ENCODE peak calls at places on chromosome 14, in eight cellular contexts. One of them, this sample, is unnamed.

GRCh38 chr14:64478634-64479250 is 13.4 kb downstream of the AKAP5 start:
- DNase-seq in tibial nerve: no peak
- DNase-seq in activated T-helper 1 cell treated with Interleukin-2 at 50 U/mL for 16 hours: no peak
- DNase-seq in activated CD4-positive, alpha-beta memory T cell treated with anti-CD3 and anti-CD28 coated beads for 36 hours: no peak
- DNase-seq in gastrocnemius medialis: no peak
- DNase-seq in aorta: no peak
- DNase-seq in KG1: peak
- DNase-seq in activated T-cell treated with anti-CD3 and anti-CD28 coated beads, Interleukin-2, amount 50 U/mL, for 48 hours: no peak
- DNase-seq in this sample: no peak

GRCh38 chr14:99758121-99758871 is 34.9 kb upstream of the EML1 start:
- DNase-seq in aorta: peak
- DNase-seq in KG1: no peak
- DNase-seq in tibial nerve: no peak
- DNase-seq in activated T-helper 1 cell treated with Interleukin-2 at 50 U/mL for 16 hours: no peak
- DNase-seq in gastrocnemius medialis: no peak
- DNase-seq in activated T-cell treated with anti-CD3 and anti-CD28 coated beads, Interleukin-2, amount 50 U/mL, for 48 hours: no peak
- DNase-seq in activated CD4-positive, alpha-beta memory T cell treated with anti-CD3 and anti-CD28 coated beads for 36 hours: peak
- DNase-seq in this sample: no peak

GRCh38 chr14:95300697-95301526 is 18.8 kb downstream of the CLMN start:
- DNase-seq in tibial nerve: no peak
- DNase-seq in activated T-helper 1 cell treated with Interleukin-2 at 50 U/mL for 16 hours: no peak
- DNase-seq in activated CD4-positive, alpha-beta memory T cell treated with anti-CD3 and anti-CD28 coated beads for 36 hours: no peak
- DNase-seq in KG1: no peak
- DNase-seq in gastrocnemius medialis: no peak
- DNase-seq in aorta: no peak
- DNase-seq in activated T-cell treated with anti-CD3 and anti-CD28 coated beads, Interleukin-2, amount 50 U/mL, for 48 hours: no peak
- DNase-seq in this sample: no peak

GRCh38 chr14:104799657-104800599 is 973 bp upstream of the ZBTB42 start:
- DNase-seq in activated T-helper 1 cell treated with Interleukin-2 at 50 U/mL for 16 hours: peak
- DNase-seq in aorta: peak
- DNase-seq in KG1: no peak
- DNase-seq in tibial nerve: peak
- DNase-seq in activated T-cell treated with anti-CD3 and anti-CD28 coated beads, Interleukin-2, amount 50 U/mL, for 48 hours: peak
- DNase-seq in activated CD4-positive, alpha-beta memory T cell treated with anti-CD3 and anti-CD28 coated beads for 36 hours: peak
- DNase-seq in gastrocnemius medialis: peak
- DNase-seq in this sample: peak

GRCh38 chr14:31291210-31291609 is 83.6 kb upstream of the HECTD1 start:
- DNase-seq in tibial nerve: no peak
- DNase-seq in KG1: peak
- DNase-seq in activated CD4-positive, alpha-beta memory T cell treated with anti-CD3 and anti-CD28 coated beads for 36 hours: no peak
- DNase-seq in activated T-helper 1 cell treated with Interleukin-2 at 50 U/mL for 16 hours: no peak
- DNase-seq in aorta: no peak
- DNase-seq in activated T-cell treated with anti-CD3 and anti-CD28 coated beads, Interleukin-2, amount 50 U/mL, for 48 hours: no peak
- DNase-seq in gastrocnemius medialis: no peak
- DNase-seq in this sample: no peak

GRCh38 chr14:96264200-96264553 is 8.2 kb downstream of the BDKRB1 start:
- DNase-seq in KG1: no peak
- DNase-seq in activated T-cell treated with anti-CD3 and anti-CD28 coated beads, Interleukin-2, amount 50 U/mL, for 48 hours: no peak
- DNase-seq in activated T-helper 1 cell treated with Interleukin-2 at 50 U/mL for 16 hours: no peak
- DNase-seq in gastrocnemius medialis: no peak
- DNase-seq in activated CD4-positive, alpha-beta memory T cell treated with anti-CD3 and anti-CD28 coated beads for 36 hours: no peak
- DNase-seq in aorta: no peak
- DNase-seq in tibial nerve: no peak
- DNase-seq in this sample: no peak

GRCh38 chr14:65745396-65746190 is 333.1 kb downstream of the FUT8 start:
- DNase-seq in KG1: no peak
- DNase-seq in activated T-cell treated with anti-CD3 and anti-CD28 coated beads, Interleukin-2, amount 50 U/mL, for 48 hours: no peak
- DNase-seq in tibial nerve: no peak
- DNase-seq in gastrocnemius medialis: no peak
- DNase-seq in aorta: no peak
- DNase-seq in activated CD4-positive, alpha-beta memory T cell treated with anti-CD3 and anti-CD28 coated beads for 36 hours: no peak
- DNase-seq in activated T-helper 1 cell treated with Interleukin-2 at 50 U/mL for 16 hours: no peak
- DNase-seq in this sample: no peak

GRCh38 chr14:61296707-61297502 is 15.8 kb upstream of the TMEM30B start:
- DNase-seq in activated T-helper 1 cell treated with Interleukin-2 at 50 U/mL for 16 hours: no peak
- DNase-seq in activated CD4-positive, alpha-beta memory T cell treated with anti-CD3 and anti-CD28 coated beads for 36 hours: no peak
- DNase-seq in tibial nerve: peak
- DNase-seq in activated T-cell treated with anti-CD3 and anti-CD28 coated beads, Interleukin-2, amount 50 U/mL, for 48 hours: no peak
- DNase-seq in KG1: no peak
- DNase-seq in gastrocnemius medialis: no peak
- DNase-seq in aorta: no peak
- DNase-seq in this sample: no peak

GRCh38 chr14:71248204-71248603 is 340.9 kb downstream of the PCNX1 start:
- DNase-seq in activated T-helper 1 cell treated with Interleukin-2 at 50 U/mL for 16 hours: no peak
- DNase-seq in KG1: no peak
- DNase-seq in gastrocnemius medialis: no peak
- DNase-seq in aorta: no peak
- DNase-seq in activated T-cell treated with anti-CD3 and anti-CD28 coated beads, Interleukin-2, amount 50 U/mL, for 48 hours: no peak
- DNase-seq in tibial nerve: no peak
- DNase-seq in activated CD4-positive, alpha-beta memory T cell treated with anti-CD3 and anti-CD28 coated beads for 36 hours: no peak
- DNase-seq in this sample: no peak

GRCh38 chr14:32202468-32202865 is 602 bp downstream of the RNU6-8 start:
- DNase-seq in gastrocnemius medialis: no peak
- DNase-seq in KG1: no peak
- DNase-seq in aorta: no peak
- DNase-seq in tibial nerve: no peak
- DNase-seq in activated CD4-positive, alpha-beta memory T cell treated with anti-CD3 and anti-CD28 coated beads for 36 hours: no peak
- DNase-seq in activated T-helper 1 cell treated with Interleukin-2 at 50 U/mL for 16 hours: no peak
- DNase-seq in activated T-cell treated with anti-CD3 and anti-CD28 coated beads, Interleukin-2, amount 50 U/mL, for 48 hours: no peak
- DNase-seq in this sample: no peak